ENCODE peak calls at places on chromosomes 5 and 9, in seven cellular contexts. One of them, this sample, is unnamed. For H3K27me3, the result is how much of the 10 kb centered on the place peaks cover.

GRCh38 chr5:71533614-71534013 is 53.5 kb upstream of the MCCC2 start:
- DNase-seq in spleen: no peak
- DNase-seq in tibial artery: no peak
- DNase-seq in sigmoid colon: no peak
- DNase-seq in psoas muscle: no peak
- DNase-seq in right atrium auricular region: no peak
- DNase-seq in cardiac muscle cell: no peak
- DNase-seq in this sample: no peak

GRCh38 chr5:124685404-124685930 is 61.0 kb downstream of the ZNF608 start:
- DNase-seq in tibial artery: no peak
- DNase-seq in spleen: no peak
- DNase-seq in sigmoid colon: no peak
- DNase-seq in cardiac muscle cell: no peak
- DNase-seq in right atrium auricular region: no peak
- DNase-seq in psoas muscle: no peak
- DNase-seq in this sample: no peak

GRCh38 chr5:14713476-14714384 is 49.2 kb downstream of the OTULIN start:
- DNase-seq in cardiac muscle cell: no peak
- DNase-seq in spleen: no peak
- DNase-seq in right atrium auricular region: peak
- DNase-seq in tibial artery: no peak
- DNase-seq in sigmoid colon: no peak
- DNase-seq in psoas muscle: no peak
- DNase-seq in this sample: no peak

GRCh38 chr9:8374471-8374870 is 574.9 kb upstream of the DMAC1 start:
- DNase-seq in cardiac muscle cell: no peak
- DNase-seq in right atrium auricular region: no peak
- DNase-seq in psoas muscle: no peak
- DNase-seq in sigmoid colon: no peak
- DNase-seq in spleen: no peak
- DNase-seq in tibial artery: no peak
- DNase-seq in this sample: no peak

GRCh38 chr5:132714456-132715307 is 22.7 kb downstream of the KIF3A start:
- DNase-seq in right atrium auricular region: no peak
- DNase-seq in spleen: no peak
- DNase-seq in cardiac muscle cell: no peak
- DNase-seq in psoas muscle: no peak
- DNase-seq in tibial artery: no peak
- DNase-seq in sigmoid colon: no peak
- DNase-seq in this sample: no peak

GRCh38 chr9:4678679-4679267 is 596 bp upstream of the CDC37L1 start:
- DNase-seq in psoas muscle: no peak
- DNase-seq in tibial artery: no peak
- DNase-seq in cardiac muscle cell: peak
- DNase-seq in spleen: no peak
- DNase-seq in sigmoid colon: no peak
- DNase-seq in right atrium auricular region: no peak
- DNase-seq in this sample: no peak

GRCh38 chr5:147051193-147051592 is 172.6 kb upstream of the PPP2R2B start:
- DNase-seq in tibial artery: no peak
- DNase-seq in cardiac muscle cell: no peak
- DNase-seq in psoas muscle: no peak
- DNase-seq in spleen: no peak
- DNase-seq in right atrium auricular region: no peak
- DNase-seq in sigmoid colon: no peak
- DNase-seq in this sample: no peak

GRCh38 chr5:171720086-171720485 is 65.5 kb upstream of the SMIM23 start:
- DNase-seq in sigmoid colon: no peak
- DNase-seq in psoas muscle: no peak
- DNase-seq in spleen: no peak
- DNase-seq in cardiac muscle cell: no peak
- DNase-seq in right atrium auricular region: peak
- DNase-seq in tibial artery: no peak
- DNase-seq in this sample: no peak

GRCh38 chr5:55232985-55233928 is at the start of gene CCNO:
- DNase-seq in sigmoid colon: peak
- DNase-seq in spleen: peak
- DNase-seq in psoas muscle: peak
- DNase-seq in tibial artery: peak
- DNase-seq in cardiac muscle cell: peak
- DNase-seq in right atrium auricular region: no peak
- DNase-seq in this sample: peak

GRCh38 chr5:71786337-71787060 is 67.4 kb downstream of the CARTPT start:
- DNase-seq in psoas muscle: no peak
- DNase-seq in tibial artery: no peak
- DNase-seq in cardiac muscle cell: no peak
- DNase-seq in right atrium auricular region: no peak
- DNase-seq in sigmoid colon: no peak
- DNase-seq in spleen: no peak
- DNase-seq in this sample: no peak

GRCh38 chr5:138352071-138352721 is at the start of gene KDM3B:
- DNase-seq in cardiac muscle cell: peak
- DNase-seq in right atrium auricular region: peak
- DNase-seq in sigmoid colon: peak
- DNase-seq in tibial artery: peak
- DNase-seq in spleen: peak
- DNase-seq in psoas muscle: peak
- DNase-seq in this sample: peak

GRCh38 chr9:14277202-14277601 is 36.7 kb downstream of the NFIB start:
- DNase-seq in sigmoid colon: no peak
- DNase-seq in spleen: no peak
- DNase-seq in psoas muscle: no peak
- DNase-seq in right atrium auricular region: no peak
- DNase-seq in tibial artery: no peak
- DNase-seq in cardiac muscle cell: no peak
- DNase-seq in this sample: no peak

GRCh38 chr9:129656795-129657390 is 8.6 kb upstream of the PRRX2 start:
- DNase-seq in cardiac muscle cell: no peak
- DNase-seq in psoas muscle: no peak
- DNase-seq in sigmoid colon: no peak
- DNase-seq in right atrium auricular region: no peak
- DNase-seq in spleen: no peak
- DNase-seq in tibial artery: no peak
- DNase-seq in this sample: no peak

GRCh38 chr9:81868145-81868544 is 60.1 kb upstream of the SPATA31D4 start:
- DNase-seq in tibial artery: no peak
- DNase-seq in psoas muscle: no peak
- DNase-seq in cardiac muscle cell: no peak
- DNase-seq in right atrium auricular region: no peak
- DNase-seq in spleen: no peak
- DNase-seq in sigmoid colon: no peak
- DNase-seq in this sample: no peak
- H3K4me3 ChIP-seq in tibial artery: no peak
- H3K4me3 ChIP-seq in psoas muscle: no peak
- H3K4me3 ChIP-seq in cardiac muscle cell: no peak
- H3K4me3 ChIP-seq in right atrium auricular region: no peak
- H3K4me3 ChIP-seq in spleen: no peak
- H3K4me3 ChIP-seq in sigmoid colon: no peak
- H3K4me3 ChIP-seq in this sample: no peak

DNA sequence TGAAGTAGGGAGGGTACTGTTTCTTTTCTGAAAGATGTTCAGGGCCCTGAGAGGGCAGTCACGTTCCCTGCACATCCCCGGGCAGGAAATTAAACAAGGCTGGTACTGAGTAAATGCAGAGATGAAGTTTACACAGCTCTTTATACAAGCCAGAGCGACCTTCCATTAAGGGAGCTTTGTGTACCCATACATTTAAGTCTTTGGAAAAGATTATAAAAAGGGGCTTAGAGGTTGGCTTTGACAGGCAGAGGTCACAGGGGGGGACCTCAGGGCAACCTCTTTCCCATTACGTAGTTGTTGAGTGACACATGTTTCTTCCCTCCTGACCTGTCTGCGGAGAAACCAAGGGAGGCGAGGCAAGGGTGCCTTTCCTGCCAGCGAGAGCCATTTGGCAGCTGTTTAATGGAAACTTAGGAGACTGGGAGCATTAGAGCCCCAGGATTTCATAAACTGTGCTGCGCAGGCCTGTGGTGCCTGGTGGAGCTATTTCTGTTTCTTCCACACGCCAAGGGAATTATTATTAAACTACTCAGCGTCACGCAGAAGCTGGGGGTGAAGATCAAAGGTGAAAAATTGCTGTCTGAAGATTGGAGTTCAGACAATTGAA is 3.1 kb upstream of the SMIM32 start:
- DNase-seq in psoas muscle: no peak
- DNase-seq in sigmoid colon: peak
- DNase-seq in tibial artery: no peak
- DNase-seq in cardiac muscle cell: no peak
- DNase-seq in spleen: no peak
- DNase-seq in right atrium auricular region: peak
- DNase-seq in this sample: no peak
- H3K27me3 ChIP-seq in psoas muscle: under half
- H3K27me3 ChIP-seq in sigmoid colon: under half
- H3K27me3 ChIP-seq in tibial artery: under half
- H3K27me3 ChIP-seq in cardiac muscle cell: under half
- H3K27me3 ChIP-seq in spleen: half or more
- H3K27me3 ChIP-seq in right atrium auricular region: under half
- H3K27me3 ChIP-seq in this sample: under half

GRCh38 chr9:35703906-35704672 is 14.4 kb upstream of the TPM2 start:
- DNase-seq in psoas muscle: no peak
- DNase-seq in right atrium auricular region: no peak
- DNase-seq in sigmoid colon: no peak
- DNase-seq in spleen: no peak
- DNase-seq in tibial artery: no peak
- DNase-seq in cardiac muscle cell: no peak
- DNase-seq in this sample: no peak
- H3K27ac ChIP-seq in psoas muscle: no peak
- H3K27ac ChIP-seq in right atrium auricular region: peak
- H3K27ac ChIP-seq in sigmoid colon: peak
- H3K27ac ChIP-seq in spleen: peak
- H3K27ac ChIP-seq in tibial artery: peak
- H3K27ac ChIP-seq in cardiac muscle cell: no peak
- H3K27ac ChIP-seq in this sample: no peak

GRCh38 chr5:92371889-92372235 is 988.7 kb upstream of the ARRDC3 start:
- DNase-seq in spleen: no peak
- DNase-seq in tibial artery: no peak
- DNase-seq in psoas muscle: no peak
- DNase-seq in right atrium auricular region: no peak
- DNase-seq in sigmoid colon: no peak
- DNase-seq in cardiac muscle cell: no peak
- DNase-seq in this sample: no peak
- H3K4me3 ChIP-seq in spleen: no peak
- H3K4me3 ChIP-seq in tibial artery: no peak
- H3K4me3 ChIP-seq in psoas muscle: no peak
- H3K4me3 ChIP-seq in right atrium auricular region: no peak
- H3K4me3 ChIP-seq in sigmoid colon: no peak
- H3K4me3 ChIP-seq in cardiac muscle cell: no peak
- H3K4me3 ChIP-seq in this sample: no peak

GRCh38 chr5:88688981-88689661 is 193.9 kb downstream of the MEF2C start:
- DNase-seq in sigmoid colon: no peak
- DNase-seq in tibial artery: no peak
- DNase-seq in cardiac muscle cell: no peak
- DNase-seq in right atrium auricular region: no peak
- DNase-seq in psoas muscle: no peak
- DNase-seq in spleen: no peak
- DNase-seq in this sample: no peak

GRCh38 chr5:88691945-88692868 is 190.8 kb downstream of the MEF2C start:
- DNase-seq in spleen: peak
- DNase-seq in cardiac muscle cell: no peak
- DNase-seq in sigmoid colon: no peak
- DNase-seq in psoas muscle: no peak
- DNase-seq in right atrium auricular region: no peak
- DNase-seq in tibial artery: no peak
- DNase-seq in this sample: no peak

GRCh38 chr5:88690619-88691560 is 192.1 kb downstream of the MEF2C start:
- DNase-seq in tibial artery: peak
- DNase-seq in sigmoid colon: peak
- DNase-seq in psoas muscle: peak
- DNase-seq in right atrium auricular region: peak
- DNase-seq in cardiac muscle cell: peak
- DNase-seq in spleen: peak
- DNase-seq in this sample: peak

GRCh38 chr5:88688242-88688959 is 194.6 kb downstream of the MEF2C start:
- DNase-seq in right atrium auricular region: no peak
- DNase-seq in tibial artery: no peak
- DNase-seq in psoas muscle: no peak
- DNase-seq in spleen: no peak
- DNase-seq in cardiac muscle cell: no peak
- DNase-seq in sigmoid colon: no peak
- DNase-seq in this sample: no peak

GRCh38 chr5:88689662-88690351 is 193.2 kb downstream of the MEF2C start:
- DNase-seq in tibial artery: no peak
- DNase-seq in cardiac muscle cell: no peak
- DNase-seq in psoas muscle: no peak
- DNase-seq in sigmoid colon: no peak
- DNase-seq in spleen: no peak
- DNase-seq in right atrium auricular region: no peak
- DNase-seq in this sample: no peak
- H3K27me3 ChIP-seq in tibial artery: half or more
- H3K27me3 ChIP-seq in cardiac muscle cell: half or more
- H3K27me3 ChIP-seq in psoas muscle: half or more
- H3K27me3 ChIP-seq in sigmoid colon: half or more
- H3K27me3 ChIP-seq in spleen: half or more
- H3K27me3 ChIP-seq in right atrium auricular region: half or more
- H3K27me3 ChIP-seq in this sample: under half

GRCh38 chr5:114184006-114184405 is 177.9 kb upstream of the KCNN2 start:
- DNase-seq in spleen: no peak
- DNase-seq in right atrium auricular region: no peak
- DNase-seq in cardiac muscle cell: no peak
- DNase-seq in sigmoid colon: no peak
- DNase-seq in tibial artery: no peak
- DNase-seq in psoas muscle: no peak
- DNase-seq in this sample: no peak
- H3K27ac ChIP-seq in spleen: no peak
- H3K27ac ChIP-seq in right atrium auricular region: peak
- H3K27ac ChIP-seq in cardiac muscle cell: peak
- H3K27ac ChIP-seq in sigmoid colon: no peak
- H3K27ac ChIP-seq in tibial artery: no peak
- H3K27ac ChIP-seq in psoas muscle: no peak
- H3K27ac ChIP-seq in this sample: no peak

GRCh38 chr5:113215401-113216060 is 219.3 kb downstream of the TSSK1B start:
- DNase-seq in psoas muscle: no peak
- DNase-seq in right atrium auricular region: no peak
- DNase-seq in sigmoid colon: no peak
- DNase-seq in tibial artery: no peak
- DNase-seq in cardiac muscle cell: no peak
- DNase-seq in spleen: no peak
- DNase-seq in this sample: peak
- H3K4me3 ChIP-seq in psoas muscle: no peak
- H3K4me3 ChIP-seq in right atrium auricular region: no peak
- H3K4me3 ChIP-seq in sigmoid colon: no peak
- H3K4me3 ChIP-seq in tibial artery: no peak
- H3K4me3 ChIP-seq in cardiac muscle cell: no peak
- H3K4me3 ChIP-seq in spleen: no peak
- H3K4me3 ChIP-seq in this sample: peak

This sample was measured in WERI-Rb-1.